ENCODE peak calls at places on chromosomes 6 and 20, in five cellular contexts. M is RWPE1, L is MM.1S, S is uterus, P is dorsolateral prefrontal cortex. Y is an unnamed sample.

GRCh38 chr6:13282393-13283069 is 45.8 kb downstream of the TBC1D7 start:
- DNase-seq in S (no peak), M (no peak), P (no peak), L (no peak), Y (no peak)

GRCh38 chr6:75691012-75691411 is 58.0 kb upstream of the MYO6 start:
- DNase-seq in M (no peak), L (no peak), P (no peak), S (no peak), Y (no peak)

GRCh38 chr20:39661833-39662232 is 699.7 kb downstream of the DHX35 start:
- DNase-seq in S (no peak), M (no peak), L (peak), P (no peak), Y (no peak)

GRCh38 chr6:128233501-128233900 is 286.9 kb downstream of the PTPRK start:
- DNase-seq in M (no peak), P (peak), S (no peak), L (no peak), Y (no peak)

GRCh38 chr20:62370115-62370806 is 3.1 kb upstream of the LAMA5 start:
- DNase-seq in M (peak), L (no peak), P (no peak), S (no peak), Y (no peak)

GRCh38 chr20:47949230-47949629 is 163.9 kb upstream of the SULF2 start:
- DNase-seq in M (no peak), S (no peak), L (no peak), P (no peak), Y (no peak)

GRCh38 chr6:85364354-85364753 is 85.5 kb upstream of the NT5E start:
- DNase-seq in M (peak), L (no peak), P (no peak), S (no peak), Y (no peak)

GRCh38 chr6:69705954-69706353 is 90.9 kb downstream of the LMBRD1 start:
- DNase-seq in S (no peak), M (no peak), P (no peak), L (no peak), Y (no peak)

GRCh38 chr20:31695849-31696804 is 26.5 kb downstream of the BCL2L1 start:
- DNase-seq in S (no peak), P (no peak), L (no peak), M (peak), Y (no peak)

GRCh38 chr20:38804682-38805501 is 605 bp upstream of the PPP1R16B start:
- DNase-seq in L (peak), M (no peak), P (no peak), S (no peak), Y (peak)

GRCh38 chr20:11814276-11814675 is 103.4 kb upstream of the BTBD3 start:
- DNase-seq in P (no peak), L (no peak), M (peak), S (no peak), Y (no peak)

GRCh38 chr6:118719351-118720124 is 68.1 kb upstream of the CEP85L start:
- DNase-seq in M (no peak), L (peak), S (no peak), P (no peak), Y (peak)

GRCh38 chr20:48739395-48740268 is 88.2 kb downstream of the PREX1 start:
- DNase-seq in L (no peak), P (no peak), S (no peak), M (no peak), Y (no peak)

GRCh38 chr6:42532038-42532669 is 31.7 kb upstream of the UBR2 start:
- DNase-seq in M (peak), P (peak), L (peak), S (no peak), Y (peak)

GRCh38 chr20:49281059-49281912 is 3.4 kb upstream of the ZNFX1 start:
- DNase-seq in P (no peak), L (no peak), S (no peak), M (no peak), Y (peak)

GRCh38 chr20:6044102-6044501 is 9.8 kb downstream of the LRRN4 start:
- DNase-seq in P (no peak), S (no peak), M (no peak), L (no peak), Y (no peak)

GRCh38 chr20:63005240-63005861 is 1.4 kb downstream of the BHLHE23 start:
- DNase-seq in P (no peak), M (no peak), L (no peak), S (no peak), Y (no peak)

GRCh38 chr20:58710481-58711265 is 18.1 kb downstream of the NPEPL1 start:
- DNase-seq in S (peak), L (no peak), P (no peak), M (no peak), Y (no peak)

GRCh38 chr6:137919512-137919823 is 52.4 kb downstream of the TNFAIP3 start:
- DNase-seq in L (no peak), S (no peak), M (no peak), P (no peak), Y (no peak)

GRCh38 chr6:34391711-34392496 is 565 bp downstream of the NUDT3 start:
- DNase-seq in M (peak), L (peak), P (peak), S (peak), Y (peak)

GRCh38 chr6:89162047-89162371 is 16.2 kb downstream of the PM20D2 start:
- DNase-seq in P (no peak), M (no peak), S (peak), L (no peak), Y (no peak)

GRCh38 chr6:11028959-11029358 is 15.1 kb downstream of the ELOVL2 start:
- DNase-seq in M (no peak), P (no peak), S (no peak), L (no peak), Y (no peak)

GRCh38 chr6:36698196-36698595 is 570 bp downstream of the RAB44 start:
- DNase-seq in M (no peak), P (no peak), L (no peak), S (no peak), Y (no peak)

GRCh38 chr20:56447227-56447626 is 21.2 kb upstream of the RTF2 start:
- DNase-seq in P (no peak), M (no peak), L (no peak), S (no peak), Y (no peak)

GRCh38 chr6:143232849-143233248 is 172.2 kb downstream of the AIG1 start:
- DNase-seq in L (no peak), S (no peak), M (peak), P (no peak), Y (peak)

GRCh38 chr20:57482148-57482547 is 42.8 kb downstream of the CTCFL start:
- DNase-seq in P (no peak), M (no peak), S (no peak), L (peak), Y (no peak)

GRCh38 chr6:75334266-75335040 is 49.9 kb upstream of the TMEM30A start:
- DNase-seq in P (no peak), S (no peak), M (no peak), L (no peak), Y (no peak)

GRCh38 chr6:131199568-131200272 is 64.5 kb downstream of the AKAP7 start:
- DNase-seq in S (no peak), P (no peak), M (peak), L (peak), Y (peak)

DNA sequence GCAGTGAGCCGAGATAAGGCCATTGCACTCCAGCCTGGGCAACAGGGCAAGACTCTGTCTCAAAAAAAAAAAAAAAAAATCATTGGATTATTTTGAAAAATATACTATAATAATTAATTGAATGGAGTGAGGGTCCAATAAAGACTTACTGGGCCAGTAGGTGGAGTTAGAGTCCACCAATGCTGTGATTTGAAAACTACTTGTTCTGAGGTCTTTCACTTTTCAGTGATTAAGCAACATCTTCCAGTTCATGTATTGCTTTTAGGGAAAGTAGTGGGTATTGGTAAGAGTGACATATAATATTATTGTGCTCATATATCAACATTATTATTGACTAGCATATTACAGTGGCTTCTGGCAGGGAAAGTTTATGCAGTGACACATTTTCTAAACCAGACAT is 530.3 kb downstream of the KHDRBS2 start:
- DNase-seq in S (no peak), M (no peak), L (no peak), P (no peak), Y (no peak)
- TF ChIP-seq CTCF in S (no peak), M (no peak), L (no peak), P (no peak), Y (no peak)

GRCh38 chr6:80196914-80197313 is 90.4 kb downstream of the BCKDHB start:
- DNase-seq in S (no peak), P (no peak), L (no peak), M (no peak), Y (no peak)

GRCh38 chr6:80203283-80203682 is 96.8 kb downstream of the BCKDHB start:
- DNase-seq in L (no peak), S (no peak), P (no peak), M (no peak), Y (no peak)

GRCh38 chr6:80197474-80197873 is 91.0 kb downstream of the BCKDHB start:
- DNase-seq in P (peak), M (no peak), S (no peak), L (no peak), Y (no peak)
- TF ChIP-seq CTCF in P (no peak), M (no peak), S (no peak), L (no peak), Y (no peak)

GRCh38 chr6:165618241-165618640 is 44.8 kb downstream of the PDE10A start:
- DNase-seq in P (no peak), S (no peak), M (no peak), L (no peak), Y (no peak)
- TF ChIP-seq CTCF in P (no peak), S (no peak), M (no peak), L (no peak), Y (no peak)

DNA sequence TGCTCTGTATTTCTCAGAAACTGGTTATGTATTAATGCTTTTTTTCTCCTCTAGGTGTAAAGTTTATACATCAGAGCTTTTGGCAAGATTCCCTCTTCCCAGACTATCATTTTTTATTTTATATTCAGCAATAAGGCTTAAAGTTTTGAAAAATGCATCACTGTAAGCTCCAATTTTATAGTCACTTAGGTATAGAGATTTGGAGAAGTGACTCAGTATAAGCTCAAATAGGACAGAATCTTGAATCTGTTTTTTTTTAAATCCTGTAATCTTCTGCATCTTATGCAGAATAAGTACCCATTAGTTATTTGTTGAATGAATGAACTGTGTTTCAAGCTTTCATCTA is 1.0 kb downstream of the NCOA7 start:
- DNase-seq in L (no peak), S (no peak), M (no peak), P (no peak), Y (no peak)
- TF ChIP-seq CTCF in L (no peak), S (peak), M (peak), P (no peak), Y (no peak)

DNA sequence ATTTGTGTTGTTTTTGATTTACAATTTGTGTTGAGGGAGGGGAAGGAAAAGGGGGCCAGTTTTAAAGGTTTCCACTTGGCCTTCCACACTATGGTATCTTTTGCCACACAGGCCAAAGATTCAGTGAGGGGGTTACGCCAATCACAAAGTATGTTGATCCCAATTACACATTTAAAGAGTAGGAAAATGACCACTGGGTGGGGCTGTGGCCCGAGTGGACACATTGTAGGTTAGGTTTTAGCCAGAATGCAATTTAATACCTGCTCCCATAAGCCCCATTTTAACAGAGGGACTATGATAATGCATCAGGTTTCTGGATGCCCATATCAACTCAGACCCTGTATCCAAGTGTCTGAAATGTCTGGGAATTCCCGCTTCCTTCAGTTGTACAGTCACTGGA is 15.6 kb downstream of the VGLL2 start:
- DNase-seq in P (no peak), L (no peak), S (no peak), M (no peak), Y (no peak)
- TF ChIP-seq CTCF in P (no peak), L (peak), S (no peak), M (peak), Y (no peak)

Y was measured in GM20000.